ENCODE peak calls at places on chromosome 5, in six cellular contexts. F, B, N, G, C and S are unnamed samples.

GRCh38 chr5:56615750-56616149 is 199.6 kb upstream of the MAP3K1 start:
- DNase-seq in G (no peak), N (no peak), F (peak), C (no peak), B (no peak), S (peak)

GRCh38 chr5:31585519-31586270 is 53.2 kb upstream of the PDZD2 start:
- DNase-seq in F (no peak), N (no peak), B (no peak), G (no peak), C (peak), S (no peak)

GRCh38 chr5:154478752-154479159 is 729 bp upstream of the HAND1 start:
- DNase-seq in N (no peak), B (no peak), G (no peak), F (no peak), C (no peak), S (no peak)

GRCh38 chr5:97006454-97006853 is 70.6 kb downstream of the LNPEP start:
- DNase-seq in B (no peak), G (no peak), C (no peak), N (no peak), F (no peak), S (no peak)

GRCh38 chr5:143401846-143402463 is 1.5 kb downstream of the NR3C1 start:
- DNase-seq in G (peak), B (no peak), F (no peak), N (no peak), C (no peak), S (no peak)

GRCh38 chr5:179243333-179243732 is 101.9 kb downstream of the ADAMTS2 start:
- DNase-seq in G (no peak), C (no peak), F (peak), N (peak), B (peak), S (peak)

GRCh38 chr5:83518676-83519075 is 47.1 kb downstream of the VCAN start:
- DNase-seq in N (no peak), B (no peak), G (no peak), C (no peak), F (peak), S (peak)

GRCh38 chr5:115463985-115464384 is 80.6 kb downstream of the FEM1C start:
- DNase-seq in G (no peak), F (peak), B (no peak), C (no peak), N (no peak), S (no peak)

GRCh38 chr5:178431063-178431776 is 159.0 kb downstream of the COL23A1 start:
- DNase-seq in B (no peak), N (no peak), F (no peak), G (no peak), C (no peak), S (no peak)